ENCODE peak calls at places on chromosomes 6 and 20, in six cellular contexts. N, B, Y, G, V and J are unnamed samples.

GRCh38 chr6:125857846-125858245 is 67.1 kb downstream of the NCOA7 start:
- DNase-seq in N (no peak), B (no peak), Y (no peak), G (no peak), V (no peak), J (no peak)

GRCh38 chr6:111061493-111061892 is 25.8 kb upstream of the SLC16A10 start:
- DNase-seq in N (peak), B (no peak), Y (no peak), G (no peak), V (no peak), J (no peak)

GRCh38 chr20:25222461-25223178 is 25.3 kb upstream of the PYGB start:
- DNase-seq in N (no peak), B (no peak), Y (no peak), G (no peak), V (no peak), J (peak)

GRCh38 chr6:17965397-17965796 is 22.0 kb downstream of the KIF13A start:
- DNase-seq in N (peak), B (no peak), Y (no peak), G (no peak), V (no peak), J (no peak)

GRCh38 chr6:104995989-104996617 is 39.2 kb downstream of the LIN28B start:
- DNase-seq in N (no peak), B (peak), Y (no peak), G (no peak), V (peak), J (no peak)

GRCh38 chr6:165821754-165822153 is 158.7 kb upstream of the PDE10A start:
- DNase-seq in N (peak), B (no peak), Y (no peak), G (no peak), V (no peak), J (no peak)

GRCh38 chr20:36544134-36545018 is 3.1 kb downstream of the MYL9 start:
- DNase-seq in N (peak), B (no peak), Y (no peak), G (peak), V (no peak), J (no peak)

GRCh38 chr6:33192105-33192646 is at the start of gene COL11A2:
- DNase-seq in N (no peak), B (no peak), Y (no peak), G (no peak), V (no peak), J (peak)

GRCh38 chr6:125913864-125914351 is 42.7 kb upstream of the HINT3 start:
- DNase-seq in N (peak), B (peak), Y (no peak), G (no peak), V (peak), J (no peak)

GRCh38 chr6:39835856-39836442 is 43.8 kb downstream of the DAAM2 start:
- DNase-seq in N (no peak), B (no peak), Y (no peak), G (no peak), V (no peak), J (no peak)

GRCh38 chr6:2220154-2220553 is 25.3 kb downstream of the GMDS start:
- DNase-seq in N (no peak), B (no peak), Y (no peak), G (no peak), V (no peak), J (no peak)

GRCh38 chr6:112899541-112899940 is 552.4 kb downstream of the RFPL4B start:
- DNase-seq in N (no peak), B (no peak), Y (no peak), G (no peak), V (no peak), J (no peak)